ENCODE peak calls at places on chromosome 11, in seven cellular contexts. One of them, this sample, is unnamed.

GRCh38 chr11:66973956-66974585 is 1.0 kb upstream of the C11orf86 start:
- DNase-seq in activated CD8-positive, alpha-beta memory T cell treated with anti-CD3 and anti-CD28 coated beads for 4 hours: no peak
- DNase-seq in Kasumi-1: no peak
- DNase-seq in colonic mucosa: no peak
- DNase-seq in activated CD4-positive, alpha-beta T cell treated with anti-CD3 and anti-CD28 coated beads for 24 hours: no peak
- DNase-seq in progenitor cell of endocrine pancreas: no peak
- DNase-seq in neuronal stem cell: no peak
- DNase-seq in this sample: no peak

GRCh38 chr11:121180183-121180582 is 79.1 kb downstream of the TECTA start:
- DNase-seq in activated CD8-positive, alpha-beta memory T cell treated with anti-CD3 and anti-CD28 coated beads for 4 hours: no peak
- DNase-seq in Kasumi-1: no peak
- DNase-seq in colonic mucosa: no peak
- DNase-seq in activated CD4-positive, alpha-beta T cell treated with anti-CD3 and anti-CD28 coated beads for 24 hours: no peak
- DNase-seq in progenitor cell of endocrine pancreas: no peak
- DNase-seq in neuronal stem cell: no peak
- DNase-seq in this sample: no peak

GRCh38 chr11:67613960-67614715 is 7.4 kb downstream of the NDUFV1 start:
- DNase-seq in activated CD8-positive, alpha-beta memory T cell treated with anti-CD3 and anti-CD28 coated beads for 4 hours: peak
- DNase-seq in Kasumi-1: peak
- DNase-seq in colonic mucosa: peak
- DNase-seq in activated CD4-positive, alpha-beta T cell treated with anti-CD3 and anti-CD28 coated beads for 24 hours: peak
- DNase-seq in progenitor cell of endocrine pancreas: peak
- DNase-seq in neuronal stem cell: peak
- DNase-seq in this sample: peak

GRCh38 chr11:65279713-65280459 is 18.1 kb downstream of the POLA2 start:
- DNase-seq in activated CD8-positive, alpha-beta memory T cell treated with anti-CD3 and anti-CD28 coated beads for 4 hours: no peak
- DNase-seq in Kasumi-1: no peak
- DNase-seq in colonic mucosa: no peak
- DNase-seq in activated CD4-positive, alpha-beta T cell treated with anti-CD3 and anti-CD28 coated beads for 24 hours: peak
- DNase-seq in progenitor cell of endocrine pancreas: no peak
- DNase-seq in neuronal stem cell: no peak
- DNase-seq in this sample: no peak

GRCh38 chr11:69500285-69501120 is 19.0 kb downstream of the LINC01488 start:
- DNase-seq in activated CD8-positive, alpha-beta memory T cell treated with anti-CD3 and anti-CD28 coated beads for 4 hours: no peak
- DNase-seq in Kasumi-1: no peak
- DNase-seq in colonic mucosa: no peak
- DNase-seq in activated CD4-positive, alpha-beta T cell treated with anti-CD3 and anti-CD28 coated beads for 24 hours: no peak
- DNase-seq in progenitor cell of endocrine pancreas: no peak
- DNase-seq in neuronal stem cell: no peak
- DNase-seq in this sample: no peak

GRCh38 chr11:129298990-129299389 is 76.7 kb upstream of the BARX2 start:
- DNase-seq in activated CD8-positive, alpha-beta memory T cell treated with anti-CD3 and anti-CD28 coated beads for 4 hours: no peak
- DNase-seq in Kasumi-1: no peak
- DNase-seq in colonic mucosa: no peak
- DNase-seq in activated CD4-positive, alpha-beta T cell treated with anti-CD3 and anti-CD28 coated beads for 24 hours: no peak
- DNase-seq in progenitor cell of endocrine pancreas: no peak
- DNase-seq in neuronal stem cell: no peak
- DNase-seq in this sample: no peak

GRCh38 chr11:34824425-34824824 is 91.8 kb downstream of the APIP start:
- DNase-seq in activated CD8-positive, alpha-beta memory T cell treated with anti-CD3 and anti-CD28 coated beads for 4 hours: no peak
- DNase-seq in Kasumi-1: no peak
- DNase-seq in colonic mucosa: no peak
- DNase-seq in activated CD4-positive, alpha-beta T cell treated with anti-CD3 and anti-CD28 coated beads for 24 hours: no peak
- DNase-seq in progenitor cell of endocrine pancreas: no peak
- DNase-seq in neuronal stem cell: no peak
- DNase-seq in this sample: no peak

GRCh38 chr11:125313271-125314222 is 149.0 kb downstream of the PKNOX2 start:
- DNase-seq in activated CD8-positive, alpha-beta memory T cell treated with anti-CD3 and anti-CD28 coated beads for 4 hours: no peak
- DNase-seq in Kasumi-1: no peak
- DNase-seq in colonic mucosa: no peak
- DNase-seq in activated CD4-positive, alpha-beta T cell treated with anti-CD3 and anti-CD28 coated beads for 24 hours: no peak
- DNase-seq in progenitor cell of endocrine pancreas: no peak
- DNase-seq in neuronal stem cell: no peak
- DNase-seq in this sample: no peak

GRCh38 chr11:30435488-30435887 is 112.6 kb downstream of the ARL14EP start:
- DNase-seq in activated CD8-positive, alpha-beta memory T cell treated with anti-CD3 and anti-CD28 coated beads for 4 hours: no peak
- DNase-seq in Kasumi-1: no peak
- DNase-seq in colonic mucosa: no peak
- DNase-seq in activated CD4-positive, alpha-beta T cell treated with anti-CD3 and anti-CD28 coated beads for 24 hours: no peak
- DNase-seq in progenitor cell of endocrine pancreas: no peak
- DNase-seq in neuronal stem cell: no peak
- DNase-seq in this sample: no peak

GRCh38 chr11:82718307-82718706 is 15.4 kb downstream of the FAM181B start:
- DNase-seq in activated CD8-positive, alpha-beta memory T cell treated with anti-CD3 and anti-CD28 coated beads for 4 hours: no peak
- DNase-seq in Kasumi-1: peak
- DNase-seq in colonic mucosa: no peak
- DNase-seq in activated CD4-positive, alpha-beta T cell treated with anti-CD3 and anti-CD28 coated beads for 24 hours: no peak
- DNase-seq in progenitor cell of endocrine pancreas: no peak
- DNase-seq in neuronal stem cell: peak
- DNase-seq in this sample: no peak

GRCh38 chr11:93668171-93668570 is 6.7 kb downstream of the CEP295 start:
- DNase-seq in activated CD8-positive, alpha-beta memory T cell treated with anti-CD3 and anti-CD28 coated beads for 4 hours: no peak
- DNase-seq in Kasumi-1: no peak
- DNase-seq in colonic mucosa: no peak
- DNase-seq in activated CD4-positive, alpha-beta T cell treated with anti-CD3 and anti-CD28 coated beads for 24 hours: no peak
- DNase-seq in progenitor cell of endocrine pancreas: no peak
- DNase-seq in neuronal stem cell: no peak
- DNase-seq in this sample: no peak

GRCh38 chr11:45848654-45849081 is 1.4 kb downstream of the CRY2 start:
- DNase-seq in activated CD8-positive, alpha-beta memory T cell treated with anti-CD3 and anti-CD28 coated beads for 4 hours: no peak
- DNase-seq in Kasumi-1: no peak
- DNase-seq in colonic mucosa: no peak
- DNase-seq in activated CD4-positive, alpha-beta T cell treated with anti-CD3 and anti-CD28 coated beads for 24 hours: no peak
- DNase-seq in progenitor cell of endocrine pancreas: no peak
- DNase-seq in neuronal stem cell: no peak
- DNase-seq in this sample: no peak

GRCh38 chr11:69204246-69205124 is 48.8 kb downstream of the SMIM38 start:
- DNase-seq in activated CD8-positive, alpha-beta memory T cell treated with anti-CD3 and anti-CD28 coated beads for 4 hours: no peak
- DNase-seq in Kasumi-1: no peak
- DNase-seq in colonic mucosa: no peak
- DNase-seq in activated CD4-positive, alpha-beta T cell treated with anti-CD3 and anti-CD28 coated beads for 24 hours: no peak
- DNase-seq in progenitor cell of endocrine pancreas: no peak
- DNase-seq in neuronal stem cell: no peak
- DNase-seq in this sample: no peak

GRCh38 chr11:6799402-6799801 is at the start of gene OR6A2:
- DNase-seq in activated CD8-positive, alpha-beta memory T cell treated with anti-CD3 and anti-CD28 coated beads for 4 hours: no peak
- DNase-seq in Kasumi-1: no peak
- DNase-seq in colonic mucosa: no peak
- DNase-seq in activated CD4-positive, alpha-beta T cell treated with anti-CD3 and anti-CD28 coated beads for 24 hours: no peak
- DNase-seq in progenitor cell of endocrine pancreas: no peak
- DNase-seq in neuronal stem cell: no peak
- DNase-seq in this sample: no peak

GRCh38 chr11:2975594-2975993 is 16.5 kb downstream of the NAP1L4 start:
- DNase-seq in activated CD8-positive, alpha-beta memory T cell treated with anti-CD3 and anti-CD28 coated beads for 4 hours: no peak
- DNase-seq in Kasumi-1: peak
- DNase-seq in colonic mucosa: no peak
- DNase-seq in activated CD4-positive, alpha-beta T cell treated with anti-CD3 and anti-CD28 coated beads for 24 hours: no peak
- DNase-seq in progenitor cell of endocrine pancreas: no peak
- DNase-seq in neuronal stem cell: no peak
- DNase-seq in this sample: peak

GRCh38 chr11:130817608-130817944 is 98.7 kb downstream of the SNX19 start:
- DNase-seq in activated CD8-positive, alpha-beta memory T cell treated with anti-CD3 and anti-CD28 coated beads for 4 hours: no peak
- DNase-seq in Kasumi-1: no peak
- DNase-seq in colonic mucosa: no peak
- DNase-seq in activated CD4-positive, alpha-beta T cell treated with anti-CD3 and anti-CD28 coated beads for 24 hours: no peak
- DNase-seq in progenitor cell of endocrine pancreas: no peak
- DNase-seq in neuronal stem cell: no peak
- DNase-seq in this sample: no peak

GRCh38 chr11:7898666-7899283 is 32.3 kb downstream of the OR10A6 start:
- DNase-seq in activated CD8-positive, alpha-beta memory T cell treated with anti-CD3 and anti-CD28 coated beads for 4 hours: no peak
- DNase-seq in Kasumi-1: no peak
- DNase-seq in colonic mucosa: no peak
- DNase-seq in activated CD4-positive, alpha-beta T cell treated with anti-CD3 and anti-CD28 coated beads for 24 hours: no peak
- DNase-seq in progenitor cell of endocrine pancreas: no peak
- DNase-seq in neuronal stem cell: no peak
- DNase-seq in this sample: no peak

GRCh38 chr11:29282088-29282487 is 734.7 kb downstream of the KCNA4 start:
- DNase-seq in activated CD8-positive, alpha-beta memory T cell treated with anti-CD3 and anti-CD28 coated beads for 4 hours: no peak
- DNase-seq in Kasumi-1: no peak
- DNase-seq in colonic mucosa: no peak
- DNase-seq in activated CD4-positive, alpha-beta T cell treated with anti-CD3 and anti-CD28 coated beads for 24 hours: no peak
- DNase-seq in progenitor cell of endocrine pancreas: no peak
- DNase-seq in neuronal stem cell: no peak
- DNase-seq in this sample: no peak

GRCh38 chr11:94768602-94769511 is 701 bp downstream of the AMOTL1 start:
- DNase-seq in activated CD8-positive, alpha-beta memory T cell treated with anti-CD3 and anti-CD28 coated beads for 4 hours: no peak
- DNase-seq in Kasumi-1: peak
- DNase-seq in colonic mucosa: no peak
- DNase-seq in activated CD4-positive, alpha-beta T cell treated with anti-CD3 and anti-CD28 coated beads for 24 hours: no peak
- DNase-seq in progenitor cell of endocrine pancreas: peak
- DNase-seq in neuronal stem cell: peak
- DNase-seq in this sample: no peak

GRCh38 chr11:101169944-101170343 is 40.3 kb upstream of the PGR start:
- DNase-seq in activated CD8-positive, alpha-beta memory T cell treated with anti-CD3 and anti-CD28 coated beads for 4 hours: no peak
- DNase-seq in Kasumi-1: no peak
- DNase-seq in colonic mucosa: no peak
- DNase-seq in activated CD4-positive, alpha-beta T cell treated with anti-CD3 and anti-CD28 coated beads for 24 hours: no peak
- DNase-seq in progenitor cell of endocrine pancreas: no peak
- DNase-seq in neuronal stem cell: no peak
- DNase-seq in this sample: no peak

GRCh38 chr11:48101958-48102357 is 114.7 kb upstream of the OR4B1 start:
- DNase-seq in activated CD8-positive, alpha-beta memory T cell treated with anti-CD3 and anti-CD28 coated beads for 4 hours: no peak
- DNase-seq in Kasumi-1: no peak
- DNase-seq in colonic mucosa: peak
- DNase-seq in activated CD4-positive, alpha-beta T cell treated with anti-CD3 and anti-CD28 coated beads for 24 hours: no peak
- DNase-seq in progenitor cell of endocrine pancreas: no peak
- DNase-seq in neuronal stem cell: no peak
- DNase-seq in this sample: no peak

GRCh38 chr11:111384494-111384893 is 5.4 kb upstream of the POU2AF1 start:
- DNase-seq in activated CD8-positive, alpha-beta memory T cell treated with anti-CD3 and anti-CD28 coated beads for 4 hours: no peak
- DNase-seq in Kasumi-1: no peak
- DNase-seq in colonic mucosa: no peak
- DNase-seq in activated CD4-positive, alpha-beta T cell treated with anti-CD3 and anti-CD28 coated beads for 24 hours: no peak
- DNase-seq in progenitor cell of endocrine pancreas: no peak
- DNase-seq in neuronal stem cell: no peak
- DNase-seq in this sample: no peak

GRCh38 chr11:131800452-131800851 is 430.0 kb downstream of the NTM start:
- DNase-seq in activated CD8-positive, alpha-beta memory T cell treated with anti-CD3 and anti-CD28 coated beads for 4 hours: no peak
- DNase-seq in Kasumi-1: no peak
- DNase-seq in colonic mucosa: no peak
- DNase-seq in activated CD4-positive, alpha-beta T cell treated with anti-CD3 and anti-CD28 coated beads for 24 hours: no peak
- DNase-seq in progenitor cell of endocrine pancreas: no peak
- DNase-seq in neuronal stem cell: no peak
- DNase-seq in this sample: no peak

GRCh38 chr11:134995746-134996145 is 583.7 kb upstream of the B3GAT1 start:
- DNase-seq in activated CD8-positive, alpha-beta memory T cell treated with anti-CD3 and anti-CD28 coated beads for 4 hours: no peak
- DNase-seq in Kasumi-1: no peak
- DNase-seq in colonic mucosa: no peak
- DNase-seq in activated CD4-positive, alpha-beta T cell treated with anti-CD3 and anti-CD28 coated beads for 24 hours: no peak
- DNase-seq in progenitor cell of endocrine pancreas: no peak
- DNase-seq in neuronal stem cell: no peak
- DNase-seq in this sample: no peak

GRCh38 chr11:128297111-128297651 is 290.2 kb downstream of the ETS1 start:
- DNase-seq in activated CD8-positive, alpha-beta memory T cell treated with anti-CD3 and anti-CD28 coated beads for 4 hours: no peak
- DNase-seq in Kasumi-1: no peak
- DNase-seq in colonic mucosa: no peak
- DNase-seq in activated CD4-positive, alpha-beta T cell treated with anti-CD3 and anti-CD28 coated beads for 24 hours: no peak
- DNase-seq in progenitor cell of endocrine pancreas: no peak
- DNase-seq in neuronal stem cell: no peak
- DNase-seq in this sample: no peak

GRCh38 chr11:614583-615452 is 932 bp downstream of the IRF7 start:
- DNase-seq in activated CD8-positive, alpha-beta memory T cell treated with anti-CD3 and anti-CD28 coated beads for 4 hours: no peak
- DNase-seq in Kasumi-1: no peak
- DNase-seq in colonic mucosa: no peak
- DNase-seq in activated CD4-positive, alpha-beta T cell treated with anti-CD3 and anti-CD28 coated beads for 24 hours: no peak
- DNase-seq in progenitor cell of endocrine pancreas: no peak
- DNase-seq in neuronal stem cell: no peak
- DNase-seq in this sample: no peak

GRCh38 chr11:83982825-83983224 is 696.7 kb upstream of the CCDC90B start:
- DNase-seq in activated CD8-positive, alpha-beta memory T cell treated with anti-CD3 and anti-CD28 coated beads for 4 hours: no peak
- DNase-seq in Kasumi-1: no peak
- DNase-seq in colonic mucosa: no peak
- DNase-seq in activated CD4-positive, alpha-beta T cell treated with anti-CD3 and anti-CD28 coated beads for 24 hours: no peak
- DNase-seq in progenitor cell of endocrine pancreas: no peak
- DNase-seq in neuronal stem cell: no peak
- DNase-seq in this sample: no peak

GRCh38 chr11:1739576-1739975 is 10.8 kb downstream of the IFITM10 start:
- DNase-seq in activated CD8-positive, alpha-beta memory T cell treated with anti-CD3 and anti-CD28 coated beads for 4 hours: no peak
- DNase-seq in Kasumi-1: no peak
- DNase-seq in colonic mucosa: no peak
- DNase-seq in activated CD4-positive, alpha-beta T cell treated with anti-CD3 and anti-CD28 coated beads for 24 hours: no peak
- DNase-seq in progenitor cell of endocrine pancreas: no peak
- DNase-seq in neuronal stem cell: no peak
- DNase-seq in this sample: no peak

GRCh38 chr11:10906521-10906920 is 48.7 kb upstream of the ZBED5 start:
- DNase-seq in activated CD8-positive, alpha-beta memory T cell treated with anti-CD3 and anti-CD28 coated beads for 4 hours: no peak
- DNase-seq in Kasumi-1: no peak
- DNase-seq in colonic mucosa: no peak
- DNase-seq in activated CD4-positive, alpha-beta T cell treated with anti-CD3 and anti-CD28 coated beads for 24 hours: no peak
- DNase-seq in progenitor cell of endocrine pancreas: no peak
- DNase-seq in neuronal stem cell: no peak
- DNase-seq in this sample: no peak

GRCh38 chr11:96187779-96188624 is 155.0 kb downstream of the MAML2 start:
- DNase-seq in activated CD8-positive, alpha-beta memory T cell treated with anti-CD3 and anti-CD28 coated beads for 4 hours: no peak
- DNase-seq in Kasumi-1: no peak
- DNase-seq in colonic mucosa: no peak
- DNase-seq in activated CD4-positive, alpha-beta T cell treated with anti-CD3 and anti-CD28 coated beads for 24 hours: no peak
- DNase-seq in progenitor cell of endocrine pancreas: no peak
- DNase-seq in neuronal stem cell: no peak
- DNase-seq in this sample: no peak

GRCh38 chr11:15863411-15863810 is 492.9 kb downstream of the SOX6 start:
- DNase-seq in activated CD8-positive, alpha-beta memory T cell treated with anti-CD3 and anti-CD28 coated beads for 4 hours: no peak
- DNase-seq in Kasumi-1: no peak
- DNase-seq in colonic mucosa: no peak
- DNase-seq in activated CD4-positive, alpha-beta T cell treated with anti-CD3 and anti-CD28 coated beads for 24 hours: no peak
- DNase-seq in progenitor cell of endocrine pancreas: no peak
- DNase-seq in neuronal stem cell: no peak
- DNase-seq in this sample: no peak

GRCh38 chr11:86594746-86595145 is 77.7 kb downstream of the ME3 start:
- DNase-seq in activated CD8-positive, alpha-beta memory T cell treated with anti-CD3 and anti-CD28 coated beads for 4 hours: no peak
- DNase-seq in Kasumi-1: no peak
- DNase-seq in colonic mucosa: no peak
- DNase-seq in activated CD4-positive, alpha-beta T cell treated with anti-CD3 and anti-CD28 coated beads for 24 hours: no peak
- DNase-seq in progenitor cell of endocrine pancreas: no peak
- DNase-seq in neuronal stem cell: no peak
- DNase-seq in this sample: no peak

GRCh38 chr11:123904932-123905331 is 3.0 kb downstream of the OR8D4 start:
- DNase-seq in activated CD8-positive, alpha-beta memory T cell treated with anti-CD3 and anti-CD28 coated beads for 4 hours: no peak
- DNase-seq in Kasumi-1: no peak
- DNase-seq in colonic mucosa: no peak
- DNase-seq in activated CD4-positive, alpha-beta T cell treated with anti-CD3 and anti-CD28 coated beads for 24 hours: no peak
- DNase-seq in progenitor cell of endocrine pancreas: no peak
- DNase-seq in neuronal stem cell: no peak
- DNase-seq in this sample: no peak

GRCh38 chr11:62391642-62392425 is 27.0 kb upstream of the SCGB1A1 start:
- DNase-seq in activated CD8-positive, alpha-beta memory T cell treated with anti-CD3 and anti-CD28 coated beads for 4 hours: no peak
- DNase-seq in Kasumi-1: no peak
- DNase-seq in colonic mucosa: no peak
- DNase-seq in activated CD4-positive, alpha-beta T cell treated with anti-CD3 and anti-CD28 coated beads for 24 hours: no peak
- DNase-seq in progenitor cell of endocrine pancreas: no peak
- DNase-seq in neuronal stem cell: no peak
- DNase-seq in this sample: no peak

GRCh38 chr11:92865352-92865751 is 104.1 kb upstream of the MTNR1B start:
- DNase-seq in activated CD8-positive, alpha-beta memory T cell treated with anti-CD3 and anti-CD28 coated beads for 4 hours: no peak
- DNase-seq in Kasumi-1: no peak
- DNase-seq in colonic mucosa: no peak
- DNase-seq in activated CD4-positive, alpha-beta T cell treated with anti-CD3 and anti-CD28 coated beads for 24 hours: no peak
- DNase-seq in progenitor cell of endocrine pancreas: no peak
- DNase-seq in neuronal stem cell: no peak
- DNase-seq in this sample: no peak

GRCh38 chr11:121671276-121672168 is 218.8 kb upstream of the SORL1-AS1 start:
- DNase-seq in activated CD8-positive, alpha-beta memory T cell treated with anti-CD3 and anti-CD28 coated beads for 4 hours: no peak
- DNase-seq in Kasumi-1: no peak
- DNase-seq in colonic mucosa: no peak
- DNase-seq in activated CD4-positive, alpha-beta T cell treated with anti-CD3 and anti-CD28 coated beads for 24 hours: no peak
- DNase-seq in progenitor cell of endocrine pancreas: no peak
- DNase-seq in neuronal stem cell: no peak
- DNase-seq in this sample: no peak

GRCh38 chr11:20238712-20239111 is 78.4 kb upstream of the DBX1 start:
- DNase-seq in activated CD8-positive, alpha-beta memory T cell treated with anti-CD3 and anti-CD28 coated beads for 4 hours: no peak
- DNase-seq in Kasumi-1: no peak
- DNase-seq in colonic mucosa: peak
- DNase-seq in activated CD4-positive, alpha-beta T cell treated with anti-CD3 and anti-CD28 coated beads for 24 hours: no peak
- DNase-seq in progenitor cell of endocrine pancreas: no peak
- DNase-seq in neuronal stem cell: no peak
- DNase-seq in this sample: no peak

GRCh38 chr11:86800076-86800955 is at the start of gene PRSS23:
- DNase-seq in activated CD8-positive, alpha-beta memory T cell treated with anti-CD3 and anti-CD28 coated beads for 4 hours: no peak
- DNase-seq in Kasumi-1: no peak
- DNase-seq in colonic mucosa: peak
- DNase-seq in activated CD4-positive, alpha-beta T cell treated with anti-CD3 and anti-CD28 coated beads for 24 hours: no peak
- DNase-seq in progenitor cell of endocrine pancreas: peak
- DNase-seq in neuronal stem cell: peak
- DNase-seq in this sample: no peak

This sample was measured in central memory CD8-positive, alpha-beta T cell.